ENCODE peak calls at places on chromosome 1, in four cellular contexts. V is AG04449, H is heart left ventricle, X is esophagus squamous epithelium. N is an unnamed sample.

GRCh38 chr1:112054504-112054903 is 65.0 kb upstream of the KCND3 start:
- DNase-seq in H (no peak), X (no peak), V (no peak), N (no peak)

GRCh38 chr1:222792744-222793143 is 22.1 kb upstream of the DISP1 start:
- DNase-seq in X (no peak), H (no peak), V (no peak), N (no peak)

GRCh38 chr1:64522740-64523139 is 52.8 kb downstream of the CACHD1 start:
- DNase-seq in V (no peak), X (no peak), H (no peak), N (no peak)

GRCh38 chr1:111585461-111586100 is 34.0 kb upstream of the RAP1A start:
- DNase-seq in X (no peak), V (no peak), H (no peak), N (no peak)

GRCh38 chr1:41696381-41696780 is 211.9 kb upstream of the EDN2 start:
- DNase-seq in X (no peak), H (no peak), V (no peak), N (no peak)

GRCh38 chr1:11727119-11727518 is 8.8 kb upstream of the AGTRAP start:
- DNase-seq in X (no peak), H (no peak), V (no peak), N (no peak)

GRCh38 chr1:3564921-3565831 is 46.1 kb downstream of the MEGF6 start:
- DNase-seq in X (no peak), H (no peak), V (no peak), N (no peak)

GRCh38 chr1:102630041-102630440 is 478.3 kb downstream of the COL11A1 start:
- DNase-seq in V (no peak), H (no peak), X (no peak), N (no peak)

GRCh38 chr1:177950506-177950905 is 19.4 kb downstream of the SEC16B start:
- DNase-seq in H (no peak), X (no peak), V (no peak), N (no peak)

GRCh38 chr1:5934058-5934884 is 58.0 kb downstream of the NPHP4 start:
- DNase-seq in H (no peak), V (no peak), X (no peak), N (no peak)

GRCh38 chr1:92343061-92343460 is 44.2 kb downstream of the RPAP2 start:
- DNase-seq in X (no peak), H (no peak), V (no peak), N (peak; percentile 32)

DNA sequence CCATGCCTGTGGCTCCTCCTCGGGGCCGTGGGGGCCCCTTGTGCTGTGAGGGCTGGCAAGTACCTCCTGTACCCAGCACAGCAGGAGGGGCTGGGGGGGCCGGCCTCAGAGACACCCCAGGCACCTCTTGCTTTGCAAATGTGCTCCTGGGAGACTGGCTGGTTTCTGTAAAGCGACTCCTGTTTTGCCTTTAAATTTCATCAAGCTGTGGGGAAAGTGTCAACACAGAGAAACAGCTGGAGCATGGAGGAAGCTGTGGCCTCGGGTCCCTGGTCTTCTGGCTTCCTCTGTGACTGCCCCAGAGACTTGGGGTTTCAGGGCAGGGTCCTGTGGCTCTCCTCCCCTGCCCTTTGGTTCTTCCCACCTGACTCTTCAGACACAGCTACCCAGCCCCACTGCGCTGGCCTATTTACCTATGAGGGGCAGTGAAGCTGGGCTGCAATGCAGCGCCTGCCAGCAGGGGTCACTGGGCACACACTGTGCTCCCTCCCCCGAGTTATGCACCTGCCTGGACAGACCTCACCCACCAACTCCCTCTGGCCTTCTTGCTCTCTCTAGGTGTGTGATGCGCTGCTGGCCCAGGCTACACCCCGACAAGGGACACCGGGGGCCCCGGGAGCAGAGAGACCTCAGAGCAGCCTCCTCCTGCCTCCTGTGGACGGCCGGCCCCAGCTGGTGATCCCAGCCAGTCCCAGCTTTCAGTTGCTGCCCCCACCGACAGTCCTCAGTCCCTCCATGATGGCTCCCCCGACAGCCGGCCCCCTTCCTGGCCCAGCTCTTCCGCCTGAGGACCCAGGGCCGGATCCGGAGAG is 17.6 kb upstream of the PEX10 start:
- DNase-seq in X (no peak), H (no peak), V (no peak), N (no peak)
- TF ChIP-seq CTCF in X (no peak), H (no peak), V (peak; percentile 36), N (peak; percentile 48)

GRCh38 chr1:28755701-28756100 is 19.0 kb downstream of the YTHDF2 start:
- DNase-seq in H (no peak), V (no peak), X (no peak), N (no peak)

GRCh38 chr1:28761189-28761588 is 24.4 kb downstream of the YTHDF2 start:
- DNase-seq in X (no peak), H (no peak), V (no peak), N (no peak)

GRCh38 chr1:28758420-28758819 is 21.7 kb downstream of the YTHDF2 start:
- DNase-seq in H (no peak), V (no peak), X (no peak), N (no peak)

GRCh38 chr1:28759257-28759656 is 22.5 kb downstream of the YTHDF2 start:
- DNase-seq in V (no peak), X (no peak), H (no peak), N (no peak)

GRCh38 chr1:28756846-28757245 is 20.1 kb downstream of the YTHDF2 start:
- DNase-seq in V (no peak), H (no peak), X (no peak), N (no peak)
- TF ChIP-seq CTCF in V (no peak), H (no peak), X (no peak), N (peak; percentile 45)

GRCh38 chr1:197101920-197102319 is 34.9 kb upstream of the F13B start:
- DNase-seq in H (no peak), X (no peak), V (no peak), N (no peak)
- TF ChIP-seq CTCF in H (no peak), X (no peak), V (no peak), N (no peak)

GRCh38 chr1:156815307-156815826 is 1.3 kb downstream of the SH2D2A start:
- DNase-seq in V (no peak), X (no peak), H (peak; percentile 78), N (no peak)

GRCh38 chr1:156812293-156812990 is 4.2 kb downstream of the SH2D2A start:
- DNase-seq in V (no peak), X (no peak), H (no peak), N (no peak)

GRCh38 chr1:156813298-156813697 is 3.4 kb downstream of the SH2D2A start:
- DNase-seq in X (no peak), H (no peak), V (no peak), N (no peak)

GRCh38 chr1:156814571-156815260 is 1.9 kb downstream of the SH2D2A start:
- DNase-seq in X (no peak), V (no peak), H (no peak), N (no peak)

GRCh38 chr1:156813750-156814570 is 2.7 kb downstream of the SH2D2A start:
- DNase-seq in V (no peak), X (no peak), H (peak; percentile 84), N (no peak)
- TF ChIP-seq CTCF in V (peak; percentile 80), X (peak; percentile 42), H (peak; percentile 43), N (peak; percentile 63)

N was measured in retinal pigment epithelial cell.